ENCODE peak calls at places on chromosomes 7 and 10, in seven cellular contexts. N, Y, P, G, K, D and F are unnamed samples.

GRCh38 chr7:101598422-101598957 is 30.6 kb downstream of the MYL10 start:
- ATAC-seq in G (no peak), D (peak; percentile 84), K (peak; percentile 87), N (no peak), Y (no peak), P (no peak), F (no peak)

GRCh38 chr10:48289652-48290238 is 15.2 kb upstream of the FRMPD2 start:
- ATAC-seq in K (peak; percentile 79), N (no peak), D (peak; percentile 92), Y (peak; percentile 68), G (peak; percentile 64), P (peak; percentile 64), F (no peak)

GRCh38 chr10:108662975-108663374 is 1260.3 kb downstream of the XPNPEP1 start:
- ATAC-seq in D (no peak), K (no peak), Y (no peak), G (no peak), P (no peak), N (no peak), F (no peak)

GRCh38 chr10:104297697-104298660 is 29.0 kb downstream of the GSTO2 start:
- ATAC-seq in Y (peak; percentile 64), D (no peak), P (no peak), K (no peak), G (peak; percentile 31), N (no peak), F (no peak)

GRCh38 chr10:32057041-32057372 is 782 bp upstream of the KIF5B start:
- ATAC-seq in G (no peak), K (no peak), D (no peak), P (no peak), N (no peak), Y (no peak), F (no peak)

GRCh38 chr10:11205026-11205772 is 187.5 kb downstream of the CELF2 start:
- ATAC-seq in K (no peak), N (no peak), G (peak; percentile 85), P (no peak), Y (peak; percentile 16), D (peak; percentile 23), F (no peak)

GRCh38 chr10:132519382-132520146 is 18.0 kb upstream of the INPP5A start:
- ATAC-seq in Y (no peak), P (peak; percentile 8), D (no peak), N (no peak), G (no peak), K (no peak), F (no peak)

GRCh38 chr7:1979591-1980560 is 252.9 kb downstream of the MAD1L1 start:
- ATAC-seq in G (no peak), N (no peak), P (peak; percentile 19), K (peak; percentile 78), D (no peak), Y (no peak), F (no peak)

GRCh38 chr10:97399843-97400545 is 1.1 kb downstream of the RRP12 start:
- ATAC-seq in Y (peak; percentile 14), D (peak; percentile 59), N (peak; percentile 83), G (peak; percentile 31), K (peak; percentile 74), P (peak; percentile 76), F (no peak)

GRCh38 chr7:16234493-16235151 is 186.7 kb downstream of the CRPPA start:
- ATAC-seq in K (no peak), N (no peak), G (no peak), P (no peak), D (no peak), Y (no peak), F (no peak)

GRCh38 chr7:50142421-50143113 is 49.5 kb upstream of the ZPBP start:
- ATAC-seq in G (peak; percentile 63), D (peak; percentile 71), P (no peak), N (no peak), K (no peak), Y (peak; percentile 85), F (no peak)

GRCh38 chr10:44132361-44133289 is 252.3 kb downstream of the CXCL12 start:
- ATAC-seq in Y (no peak), P (peak; percentile 72), N (peak; percentile 89), G (no peak), D (no peak), K (no peak), F (peak; percentile 83)

GRCh38 chr7:31910191-31910590 is 160.0 kb downstream of the PDE1C start:
- ATAC-seq in D (no peak), Y (no peak), P (peak; percentile 60), G (no peak), N (no peak), K (no peak), F (no peak)

GRCh38 chr7:152148706-152149105 is 123.2 kb downstream of the GALNT11 start:
- ATAC-seq in N (no peak), D (no peak), P (no peak), Y (no peak), G (no peak), K (no peak), F (no peak)

GRCh38 chr10:12332572-12333381 is 16.6 kb upstream of the CAMK1D start:
- ATAC-seq in D (no peak), N (no peak), K (no peak), G (no peak), P (no peak), Y (no peak), F (no peak)

GRCh38 chr10:47402681-47403301 is 18.7 kb upstream of the ZNF488 start:
- ATAC-seq in K (peak; percentile 61), N (peak; percentile 72), Y (no peak), P (peak; percentile 92), G (no peak), D (peak; percentile 84), F (peak; percentile 89)

GRCh38 chr7:15099074-15099473 is 196.5 kb upstream of the DGKB start:
- ATAC-seq in P (no peak), N (no peak), Y (no peak), D (no peak), G (no peak), K (no peak), F (no peak)

GRCh38 chr10:5831446-5831782 is 18.2 kb upstream of the GDI2 start:
- ATAC-seq in G (no peak), Y (no peak), K (no peak), N (no peak), P (no peak), D (no peak), F (no peak)

GRCh38 chr7:79982151-79982770 is 152.4 kb upstream of the GNAI1 start:
- ATAC-seq in N (no peak), G (no peak), D (no peak), P (no peak), Y (no peak), K (no peak), F (no peak)

GRCh38 chr7:91327341-91327740 is 63.1 kb downstream of the FZD1 start:
- ATAC-seq in Y (no peak), K (no peak), P (no peak), N (no peak), D (no peak), G (no peak), F (no peak)

GRCh38 chr7:96887426-96887825 is 117.9 kb upstream of the DLX6 start:
- ATAC-seq in N (no peak), G (no peak), K (no peak), D (no peak), P (no peak), Y (no peak), F (no peak)

GRCh38 chr10:109852718-109853037 is 70.6 kb downstream of the XPNPEP1 start:
- ATAC-seq in G (no peak), K (no peak), Y (no peak), P (no peak), N (no peak), D (no peak), F (peak; percentile 5)

GRCh38 chr10:78398385-78398784 is 364.7 kb downstream of the RPS24 start:
- ATAC-seq in K (no peak), D (no peak), N (no peak), G (peak; percentile 12), Y (no peak), P (no peak), F (no peak)

GRCh38 chr10:9911488-9911887 is 1106.2 kb upstream of the CELF2 start:
- ATAC-seq in G (no peak), Y (no peak), P (no peak), N (no peak), D (no peak), K (no peak), F (no peak)

GRCh38 chr7:7581531-7582179 is 15.0 kb downstream of the MIOS start:
- ATAC-seq in Y (no peak), D (peak; percentile 67), G (no peak), K (no peak), N (no peak), P (no peak), F (no peak)

GRCh38 chr7:83976302-83976701 is 218.3 kb downstream of the SEMA3A start:
- ATAC-seq in N (no peak), G (no peak), K (peak; percentile 58), P (no peak), Y (peak; percentile 70), D (peak; percentile 78), F (no peak)

GRCh38 chr7:22550514-22551010 is 50.6 kb upstream of the STEAP1B start:
- ATAC-seq in Y (no peak), G (no peak), P (no peak), D (no peak), K (no peak), N (no peak), F (no peak)

GRCh38 chr7:104275900-104276299 is 52.5 kb upstream of the LHFPL3 start:
- ATAC-seq in P (no peak), K (no peak), Y (no peak), G (peak; percentile 92), N (no peak), D (no peak), F (no peak)

GRCh38 chr10:111030042-111030750 is 46.6 kb upstream of the ADRA2A start:
- ATAC-seq in Y (no peak), G (peak; percentile 54), K (no peak), P (no peak), N (no peak), D (no peak), F (no peak)

GRCh38 chr10:61683319-61683718 is 20.6 kb downstream of the CABCOCO1 start:
- ATAC-seq in D (no peak), G (no peak), P (no peak), K (no peak), N (no peak), Y (no peak), F (no peak)

GRCh38 chr10:52701647-52702046 is 70.9 kb downstream of the MBL2 start:
- ATAC-seq in K (no peak), G (no peak), P (no peak), N (no peak), D (no peak), Y (no peak), F (no peak)

GRCh38 chr10:42875792-42876191 is 93.2 kb downstream of the BMS1 start:
- ATAC-seq in D (no peak), N (no peak), K (peak; percentile 28), P (no peak), G (no peak), Y (no peak), F (no peak)

GRCh38 chr7:131047651-131048304 is 279.9 kb upstream of the MKLN1 start:
- ATAC-seq in N (no peak), D (no peak), P (no peak), G (peak; percentile 29), K (no peak), Y (no peak), F (no peak)

GRCh38 chr10:98323221-98324164 is 55.5 kb upstream of the LOXL4 start:
- ATAC-seq in D (peak; percentile 93), P (peak; percentile 94), Y (no peak), K (peak; percentile 80), G (peak; percentile 78), N (peak; percentile 94), F (peak; percentile 61)

GRCh38 chr7:47581442-47581820 is 480 bp downstream of the TNS3 start:
- ATAC-seq in G (no peak), P (peak; percentile 12), K (peak; percentile 68), N (no peak), D (peak; percentile 32), Y (no peak), F (peak; percentile 11)